ENCODE peak calls at places on chromosome 20, in ten cellular contexts. V is GM20000, X is coronary artery, O is progenitor cell of endocrine pancreas, Q is omental fat pad, J is endodermal cell, R is bronchial epithelial cell, G is AG04450, Z is activated B cell treated with CpG ODN at 0.5 μM for 24 hours, U is AG09309. S is an unnamed sample.

GRCh38 chr20:41172296-41173140 is 35.2 kb downstream of the PLCG1 start:
- DNase-seq in V (no peak), X (peak; percentile 74), O (no peak), Q (no peak), J (peak; percentile 55), R (no peak), G (no peak), Z (peak; percentile 12), U (no peak), S (no peak)

GRCh38 chr20:20824924-20825584 is 112.6 kb upstream of the RALGAPA2 start:
- DNase-seq in V (peak; percentile 80), X (no peak), O (peak; percentile 36), Q (no peak), J (peak; percentile 87), R (peak; percentile 29), G (no peak), Z (peak; percentile 20), U (no peak), S (peak; percentile 74)

GRCh38 chr20:53216856-53217576 is 244.9 kb downstream of the TSHZ2 start:
- DNase-seq in V (peak; percentile 70), X (no peak), O (peak; percentile 87), Q (peak; percentile 81), J (peak; percentile 96), R (peak; percentile 10), G (no peak), Z (peak; percentile 67), U (no peak), S (peak; percentile 78)

GRCh38 chr20:47784256-47784598 is 1.1 kb downstream of the SULF2 start:
- DNase-seq in V (peak; percentile 39), X (no peak), O (no peak), Q (no peak), J (no peak), R (no peak), G (no peak), Z (no peak), U (no peak), S (no peak)

GRCh38 chr20:9989066-9989724 is 45.6 kb upstream of the ANKEF1 start:
- DNase-seq in V (no peak), X (no peak), O (no peak), Q (no peak), J (no peak), R (peak; percentile 79), G (no peak), Z (no peak), U (peak; percentile 5), S (no peak)

GRCh38 chr20:9279905-9280304 is 211.0 kb downstream of the PLCB4 start:
- DNase-seq in V (no peak), X (no peak), O (no peak), Q (no peak), J (no peak), R (no peak), G (no peak), Z (no peak), U (no peak), S (no peak)

GRCh38 chr20:9409352-9409751 is 105.0 kb upstream of the LAMP5 start:
- DNase-seq in V (no peak), X (no peak), O (no peak), Q (no peak), J (no peak), R (peak; percentile 15), G (no peak), Z (no peak), U (no peak), S (no peak)

GRCh38 chr20:59139998-59140397 is 23.6 kb upstream of the ZNF831 start:
- DNase-seq in V (no peak), X (no peak), O (no peak), Q (no peak), J (no peak), R (no peak), G (no peak), Z (no peak), U (no peak), S (no peak)

GRCh38 chr20:53935353-53936084 is 134.9 kb downstream of the BCAS1 start:
- DNase-seq in V (no peak), X (peak; percentile 28), O (no peak), Q (no peak), J (peak; percentile 62), R (no peak), G (no peak), Z (no peak), U (no peak), S (no peak)

GRCh38 chr20:18805881-18806280 is 7.7 kb upstream of the SCP2D1 start:
- DNase-seq in V (no peak), X (no peak), O (no peak), Q (no peak), J (no peak), R (peak; percentile 55), G (no peak), Z (no peak), U (no peak), S (no peak)

GRCh38 chr20:49400410-49400809 is 82.1 kb downstream of the KCNB1 start:
- DNase-seq in V (no peak), X (no peak), O (no peak), Q (no peak), J (no peak), R (no peak), G (no peak), Z (no peak), U (no peak), S (no peak)

GRCh38 chr20:47352332-47353223 is 3.9 kb downstream of the ZMYND8 start:
- DNase-seq in V (no peak), X (no peak), O (no peak), Q (no peak), J (peak; percentile 73), R (no peak), G (no peak), Z (no peak), U (no peak), S (no peak)

DNA sequence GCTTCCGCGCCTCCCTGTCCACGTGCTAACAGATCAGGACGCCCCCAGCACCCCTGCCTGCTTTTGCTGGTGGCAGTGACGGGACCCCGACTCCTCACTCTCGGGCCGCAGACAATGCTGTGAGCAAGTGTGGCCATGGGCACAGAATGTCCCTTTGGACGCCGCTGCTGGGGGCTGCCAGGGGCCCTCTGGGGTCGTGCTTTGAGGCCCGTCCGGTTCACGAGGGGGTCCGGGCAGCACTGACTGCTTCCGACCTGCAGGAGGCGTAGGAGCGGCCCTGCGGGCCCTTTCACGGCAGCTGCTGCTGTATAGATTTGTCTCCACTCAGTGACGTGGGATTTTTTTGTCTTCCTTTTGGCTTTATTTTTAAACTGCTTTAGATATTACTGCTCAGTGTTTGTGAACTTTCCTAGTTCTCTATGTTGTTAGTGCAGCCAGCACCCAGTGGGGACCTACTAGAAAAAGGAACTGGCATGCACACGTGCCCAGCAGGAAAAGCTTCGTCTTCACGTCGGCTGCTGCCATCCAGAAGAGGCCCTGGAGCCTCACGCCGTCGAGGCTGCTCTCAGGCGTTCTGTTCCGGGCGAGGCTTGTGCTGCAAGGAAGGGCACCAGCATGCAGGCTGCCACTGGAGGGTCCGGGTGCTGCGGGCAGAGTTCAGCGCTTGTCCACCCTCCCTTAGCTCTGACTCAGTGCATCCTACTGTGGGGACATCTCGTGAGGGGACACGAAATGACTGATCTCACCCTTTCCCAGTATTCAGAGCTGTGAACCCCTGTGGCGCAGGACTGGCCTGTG is 21.7 kb downstream of the UCKL1 start:
- DNase-seq in V (no peak), X (no peak), O (no peak), Q (no peak), J (peak; percentile 84), R (no peak), G (no peak), Z (no peak), U (no peak), S (peak; percentile 54)
- TF ChIP-seq CTCF in V (no peak), X (no peak), O (peak; percentile 48), Q (no peak), J (peak; percentile 83), R (peak; percentile 42), G (peak; percentile 41), Z (no peak), U (peak; percentile 25), S (peak; percentile 56)

GRCh38 chr20:33951171-33951570 is 42.5 kb upstream of the RALY start:
- DNase-seq in V (no peak), X (no peak), O (no peak), Q (no peak), J (no peak), R (no peak), G (no peak), Z (no peak), U (no peak), S (no peak)

GRCh38 chr20:33944914-33945313 is 48.8 kb upstream of the RALY start:
- DNase-seq in V (no peak), X (no peak), O (no peak), Q (no peak), J (no peak), R (no peak), G (no peak), Z (no peak), U (no peak), S (no peak)

GRCh38 chr20:33948480-33948879 is 45.2 kb upstream of the RALY start:
- DNase-seq in V (no peak), X (no peak), O (no peak), Q (no peak), J (no peak), R (no peak), G (no peak), Z (no peak), U (no peak), S (no peak)

GRCh38 chr20:33945391-33946079 is 48.2 kb upstream of the RALY start:
- DNase-seq in V (no peak), X (no peak), O (no peak), Q (no peak), J (no peak), R (peak; percentile 88), G (peak; percentile 43), Z (no peak), U (peak; percentile 66), S (no peak)

GRCh38 chr20:33947709-33948295 is 45.9 kb upstream of the RALY start:
- DNase-seq in V (peak; percentile 42), X (no peak), O (no peak), Q (no peak), J (peak; percentile 91), R (peak; percentile 51), G (no peak), Z (no peak), U (no peak), S (peak; percentile 58)
- TF ChIP-seq CTCF in V (peak; percentile 49), X (no peak), O (peak; percentile 68), Q (no peak), J (peak; percentile 100), R (peak; percentile 55), G (peak; percentile 41), Z (no peak), U (peak; percentile 31), S (peak; percentile 93)

GRCh38 chr20:911882-912600 is 4.1 kb downstream of the ANGPT4 start:
- DNase-seq in V (no peak), X (no peak), O (no peak), Q (no peak), J (peak; percentile 76), R (no peak), G (no peak), Z (no peak), U (no peak), S (no peak)
- TF ChIP-seq CTCF in V (peak; percentile 34), X (no peak), O (no peak), Q (no peak), J (peak; percentile 63), R (peak; percentile 24), G (no peak), Z (no peak), U (no peak), S (no peak)

DNA sequence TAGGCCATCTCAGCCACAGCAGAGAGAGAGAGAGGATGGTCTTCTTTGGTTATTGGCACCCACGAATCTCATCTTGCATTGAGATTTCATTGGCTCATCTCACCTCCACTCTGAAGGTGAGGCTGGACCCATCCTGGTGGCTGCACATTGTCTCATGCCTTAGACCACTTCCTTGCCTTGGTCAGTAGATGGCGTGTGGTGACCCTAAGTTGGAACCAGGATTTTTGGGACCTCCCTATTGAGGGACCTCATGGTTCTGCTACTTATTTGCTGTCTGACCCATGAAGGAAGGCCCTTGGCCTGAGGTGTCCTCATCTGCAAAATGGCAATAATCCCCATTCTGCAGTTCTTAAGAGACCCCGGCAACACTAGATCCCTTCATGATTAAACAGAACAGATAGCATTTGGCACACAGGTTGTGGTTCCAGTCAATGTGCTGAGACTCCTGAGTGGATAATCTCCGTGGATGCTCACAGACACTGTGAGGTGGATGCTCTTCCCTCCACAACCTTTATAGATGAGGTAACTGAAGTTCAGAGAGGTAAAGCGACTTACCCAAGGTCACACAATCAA is 21.5 kb upstream of the AAR2 start:
- DNase-seq in V (peak; percentile 63), X (no peak), O (no peak), Q (no peak), J (peak; percentile 72), R (peak; percentile 29), G (peak; percentile 4), Z (no peak), U (no peak), S (no peak)
- TF ChIP-seq CTCF in V (peak; percentile 65), X (no peak), O (peak; percentile 56), Q (no peak), J (peak; percentile 88), R (peak; percentile 76), G (peak; percentile 80), Z (peak; percentile 34), U (peak; percentile 67), S (peak; percentile 42)

S was measured in endothelial cell.